ENCODE peak calls at places on chromosome 11, in seven cellular contexts. T is LoVo; N is NCI-H1105; Q is T-cell; U is activated CD4-positive, alpha-beta T cell treated with anti-CD3 and anti-CD28 coated beads, Interleukin-2, amount 10 ng/mL, durations not matched to agents 7 days and 5 days; D is left colon; X is non-pigmented ciliary epithelial cell. F is an unnamed sample.

GRCh38 chr11:105139669-105140068 is at the start of gene CARD18:
- DNase-seq in N (no peak), X (no peak), D (no peak), Q (no peak), U (no peak), T (no peak), F (no peak)

GRCh38 chr11:127044535-127044934 is 44.0 kb upstream of the KIRREL3 start:
- DNase-seq in U (no peak), T (no peak), X (no peak), N (no peak), Q (no peak), D (no peak), F (peak)

GRCh38 chr11:33694346-33695050 is 6.1 kb downstream of the C11orf91 start:
- DNase-seq in T (no peak), X (no peak), N (no peak), Q (no peak), D (no peak), U (no peak), F (no peak)

GRCh38 chr11:85752890-85753581 is 57.9 kb downstream of the SYTL2 start:
- DNase-seq in U (peak), T (no peak), N (no peak), X (no peak), D (no peak), Q (peak), F (no peak)

GRCh38 chr11:116343270-116343669 is 429.5 kb downstream of the BUD13 start:
- DNase-seq in U (no peak), T (no peak), X (no peak), D (no peak), Q (no peak), N (no peak), F (no peak)

GRCh38 chr11:113904379-113905101 is at the start of gene HTR3B:
- DNase-seq in N (no peak), T (no peak), X (no peak), Q (no peak), D (no peak), U (no peak), F (no peak)

GRCh38 chr11:82865841-82866240 is 34.4 kb downstream of the PRCP start:
- DNase-seq in N (no peak), U (no peak), X (no peak), T (no peak), D (no peak), Q (no peak), F (no peak)

GRCh38 chr11:102345923-102346322 is 1.1 kb upstream of the BIRC2 start:
- DNase-seq in X (no peak), U (no peak), D (no peak), N (no peak), Q (peak), T (no peak), F (peak)

GRCh38 chr11:77879218-77879617 is 58.3 kb downstream of the AAMDC start:
- DNase-seq in T (no peak), N (peak), U (peak), Q (no peak), X (no peak), D (peak), F (no peak)

GRCh38 chr11:103875855-103876510 is 160.5 kb upstream of the DDI1 start:
- DNase-seq in Q (no peak), D (no peak), U (no peak), T (no peak), N (no peak), X (no peak), F (no peak)

GRCh38 chr11:126999366-126999765 is 1.2 kb downstream of the KIRREL3 start:
- DNase-seq in U (no peak), D (no peak), X (no peak), Q (no peak), N (no peak), T (no peak), F (no peak)

GRCh38 chr11:315516-315994 is 1.7 kb downstream of the IFITM1 start:
- DNase-seq in Q (no peak), N (no peak), T (no peak), D (no peak), U (no peak), X (no peak), F (no peak)

GRCh38 chr11:45671246-45672171 is 6.1 kb upstream of the CHST1 start:
- DNase-seq in Q (no peak), D (no peak), X (no peak), U (no peak), T (no peak), N (no peak), F (no peak)

GRCh38 chr11:72015511-72016061 is 16.9 kb downstream of the IL18BP start:
- DNase-seq in D (no peak), Q (no peak), U (no peak), N (no peak), X (no peak), T (no peak), F (peak)

GRCh38 chr11:2574043-2574552 is 125.7 kb downstream of the KCNQ1OT1 start:
- DNase-seq in N (no peak), X (no peak), D (peak), T (no peak), Q (no peak), U (no peak), F (no peak)

GRCh38 chr11:1401656-1402221 is 12.0 kb downstream of the BRSK2 start:
- DNase-seq in U (peak), N (no peak), T (peak), X (no peak), D (peak), Q (peak), F (no peak)

GRCh38 chr11:26442131-26442530 is 110.2 kb downstream of the ANO3 start:
- DNase-seq in N (no peak), U (no peak), Q (no peak), X (peak), T (no peak), D (no peak), F (no peak)

GRCh38 chr11:133560467-133560866 is 28.2 kb upstream of the OPCML start:
- DNase-seq in U (no peak), T (no peak), Q (no peak), X (no peak), N (no peak), D (no peak), F (no peak)

GRCh38 chr11:120136356-120136755 is 1.6 kb downstream of the TRIM29 start:
- DNase-seq in N (no peak), T (no peak), D (no peak), X (no peak), U (no peak), Q (no peak), F (no peak)

GRCh38 chr11:71500601-71501021 is 26.5 kb upstream of the KRTAP5-7 start:
- DNase-seq in T (peak), D (peak), X (no peak), U (no peak), Q (no peak), N (no peak), F (no peak)

F was measured in epithelial cell of proximal tubule.